ENCODE peak calls at places on chromosomes 2 and 18, in four cellular contexts. Y is amniotic epithelial cell, J is pancreas, F is C1 segment of cervical spinal cord. C is an unnamed sample.

GRCh38 chr2:99940963-99941362 is 201.4 kb downstream of the AFF3 start:
- DNase-seq in Y (peak; percentile 39), J (no peak), F (no peak), C (no peak)

GRCh38 chr2:218260742-218261423 is at the start of gene GPBAR1:
- DNase-seq in Y (no peak), J (no peak), F (no peak), C (no peak)

GRCh38 chr2:15954761-15955160 is 14.4 kb downstream of the MYCN start:
- DNase-seq in Y (no peak), J (no peak), F (no peak), C (no peak)

GRCh38 chr18:59885579-59886163 is 14.1 kb upstream of the PMAIP1 start:
- DNase-seq in Y (peak; percentile 83), J (no peak), F (no peak), C (peak; percentile 74)

GRCh38 chr2:174025271-174026121 is 60.3 kb upstream of the SP3 start:
- DNase-seq in Y (peak; percentile 94), J (peak; percentile 68), F (no peak), C (no peak)

GRCh38 chr2:40177366-40177765 is 274.5 kb downstream of the SLC8A1 start:
- DNase-seq in Y (no peak), J (no peak), F (no peak), C (no peak)

GRCh38 chr2:203804070-203804469 is 63.5 kb upstream of the CTLA4 start:
- DNase-seq in Y (peak; percentile 100), J (no peak), F (no peak), C (peak; percentile 39)

GRCh38 chr2:118122768-118123335 is 34.6 kb downstream of the INSIG2 start:
- DNase-seq in Y (no peak), J (no peak), F (no peak), C (peak; percentile 35)

GRCh38 chr2:144124882-144125281 is 395.0 kb downstream of the ZEB2 start:
- DNase-seq in Y (no peak), J (no peak), F (no peak), C (no peak)

GRCh38 chr2:74587664-74588277 is 33.3 kb downstream of the DOK1 start:
- DNase-seq in Y (peak; percentile 66), J (peak; percentile 47), F (no peak), C (peak; percentile 56)

C was measured in bronchial epithelial cell.